ENCODE peak calls at places on chromosomes 16 and 17, in seven cellular contexts. C, U, G, P, E, J and D are unnamed samples.

GRCh38 chr16:50338371-50339231 is 30.2 kb downstream of the BRD7 start:
- DNase-seq in C (no peak), U (no peak), G (no peak), P (no peak), E (no peak), J (no peak), D (no peak)

GRCh38 chr17:40190197-40191021 is 13.1 kb downstream of the RAPGEFL1 start:
- DNase-seq in C (no peak), U (peak), G (no peak), P (no peak), E (peak), J (no peak), D (no peak)

GRCh38 chr16:65327346-65327745 is 205.5 kb upstream of the CDH11 start:
- DNase-seq in C (no peak), U (no peak), G (no peak), P (no peak), E (no peak), J (no peak), D (no peak)

GRCh38 chr16:2955438-2955778 is 8.7 kb upstream of the KREMEN2 start:
- DNase-seq in C (no peak), U (no peak), G (no peak), P (no peak), E (no peak), J (no peak), D (no peak)

GRCh38 chr17:41666708-41667279 is 21.9 kb upstream of the EIF1 start:
- DNase-seq in C (no peak), U (peak), G (peak), P (peak), E (peak), J (peak), D (no peak)

GRCh38 chr16:80462902-80463301 is 77.9 kb upstream of the DYNLRB2 start:
- DNase-seq in C (no peak), U (no peak), G (peak), P (no peak), E (no peak), J (no peak), D (no peak)

GRCh38 chr16:17930280-17930679 is 406.3 kb downstream of the NPIPA8 start:
- DNase-seq in C (no peak), U (no peak), G (no peak), P (no peak), E (no peak), J (no peak), D (no peak)

GRCh38 chr16:2090819-2091721 is 43.3 kb downstream of the TSC2 start:
- DNase-seq in C (peak), U (peak), G (peak), P (no peak), E (peak), J (peak), D (peak)

GRCh38 chr17:28514571-28515002 is 8.4 kb downstream of the FOXN1 start:
- DNase-seq in C (no peak), U (no peak), G (no peak), P (no peak), E (no peak), J (no peak), D (no peak)

GRCh38 chr16:29877266-29877961 is 14.4 kb upstream of the CDIPT start:
- DNase-seq in C (no peak), U (peak), G (no peak), P (no peak), E (peak), J (no peak), D (no peak)

DNA sequence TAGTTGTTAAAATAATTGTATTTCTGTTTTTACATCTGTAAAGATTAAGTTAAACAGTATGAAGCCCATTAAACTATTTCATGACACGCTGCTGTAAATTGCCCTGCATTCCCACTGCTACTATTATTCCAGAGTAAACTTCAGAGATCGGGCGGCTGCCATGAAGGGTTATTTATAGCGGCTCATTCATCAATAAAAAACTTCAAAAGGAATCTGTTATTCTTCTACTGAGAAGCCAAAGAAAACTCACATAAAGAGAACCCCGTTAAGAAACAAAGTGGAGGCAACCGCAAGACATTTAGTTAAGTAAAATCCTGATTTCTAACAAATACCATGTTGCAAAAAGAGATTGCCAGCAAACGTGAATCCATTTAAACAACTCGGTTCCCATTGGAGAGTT is 16.4 kb downstream of the FOXL1 start:
- DNase-seq in C (no peak), U (no peak), G (no peak), P (no peak), E (no peak), J (no peak), D (no peak)
- TF ChIP-seq CTCF in C (no peak), U (no peak), G (no peak), P (no peak), E (no peak), J (no peak), D (no peak)

DNA sequence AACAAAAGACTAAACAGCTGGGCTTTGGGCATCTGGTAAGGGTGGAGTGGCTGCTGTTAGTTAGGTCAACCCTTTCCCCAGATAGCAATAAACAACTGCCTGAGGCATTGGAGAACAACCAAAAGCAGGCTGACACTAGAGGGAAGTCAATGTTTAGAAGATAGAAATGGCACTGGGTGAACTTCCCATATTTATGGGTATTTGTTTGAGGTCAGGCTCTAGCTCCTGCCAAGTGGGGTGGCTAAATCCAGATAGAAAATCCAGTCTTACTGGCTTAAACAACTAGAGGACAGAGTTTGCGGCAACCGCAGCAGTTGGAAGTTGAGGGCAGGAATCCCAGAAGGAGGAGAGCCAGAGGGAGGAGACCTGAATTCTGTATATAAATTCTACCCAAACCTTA is 79.4 kb downstream of the SDK2 start:
- DNase-seq in C (no peak), U (no peak), G (no peak), P (no peak), E (no peak), J (no peak), D (no peak)
- TF ChIP-seq CTCF in C (no peak), U (no peak), G (no peak), P (no peak), E (no peak), J (no peak), D (no peak)

GRCh38 chr16:57800213-57801097 is 1.8 kb downstream of the KIFC3 start:
- DNase-seq in C (no peak), U (no peak), G (peak), P (no peak), E (no peak), J (no peak), D (no peak)
- TF ChIP-seq CTCF in C (no peak), U (no peak), G (no peak), P (no peak), E (no peak), J (no peak), D (no peak)

DNA sequence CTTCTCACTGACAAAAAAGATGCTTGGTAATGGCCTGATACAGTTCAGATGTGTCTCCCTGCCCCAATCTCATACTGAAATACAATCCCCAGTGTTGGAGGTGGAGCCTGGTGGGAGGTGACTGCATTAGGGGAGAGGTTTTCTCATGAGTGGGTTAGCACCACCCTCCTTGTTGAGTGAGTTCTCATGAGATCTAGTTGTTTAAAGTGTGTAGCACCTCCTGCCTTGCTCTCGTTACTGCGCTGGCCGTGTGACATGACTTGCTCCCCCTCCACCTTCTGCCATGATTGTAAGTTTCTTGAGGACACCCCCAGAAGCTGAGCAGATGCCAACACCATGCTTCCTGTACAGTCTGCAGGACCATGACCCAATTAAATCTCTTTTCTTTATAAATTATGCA is 5.0 kb downstream of the TSR1 start:
- DNase-seq in C (no peak), U (peak), G (no peak), P (no peak), E (no peak), J (no peak), D (no peak)
- TF ChIP-seq CTCF in C (no peak), U (no peak), G (no peak), P (no peak), E (no peak), J (no peak), D (no peak)

GRCh38 chr16:4477966-4478365 is 1.8 kb downstream of the HMOX2 start:
- DNase-seq in C (no peak), U (no peak), G (no peak), P (no peak), E (no peak), J (no peak), D (no peak)
- TF ChIP-seq CTCF in C (no peak), U (no peak), G (no peak), P (no peak), E (no peak), J (no peak), D (peak)

DNA sequence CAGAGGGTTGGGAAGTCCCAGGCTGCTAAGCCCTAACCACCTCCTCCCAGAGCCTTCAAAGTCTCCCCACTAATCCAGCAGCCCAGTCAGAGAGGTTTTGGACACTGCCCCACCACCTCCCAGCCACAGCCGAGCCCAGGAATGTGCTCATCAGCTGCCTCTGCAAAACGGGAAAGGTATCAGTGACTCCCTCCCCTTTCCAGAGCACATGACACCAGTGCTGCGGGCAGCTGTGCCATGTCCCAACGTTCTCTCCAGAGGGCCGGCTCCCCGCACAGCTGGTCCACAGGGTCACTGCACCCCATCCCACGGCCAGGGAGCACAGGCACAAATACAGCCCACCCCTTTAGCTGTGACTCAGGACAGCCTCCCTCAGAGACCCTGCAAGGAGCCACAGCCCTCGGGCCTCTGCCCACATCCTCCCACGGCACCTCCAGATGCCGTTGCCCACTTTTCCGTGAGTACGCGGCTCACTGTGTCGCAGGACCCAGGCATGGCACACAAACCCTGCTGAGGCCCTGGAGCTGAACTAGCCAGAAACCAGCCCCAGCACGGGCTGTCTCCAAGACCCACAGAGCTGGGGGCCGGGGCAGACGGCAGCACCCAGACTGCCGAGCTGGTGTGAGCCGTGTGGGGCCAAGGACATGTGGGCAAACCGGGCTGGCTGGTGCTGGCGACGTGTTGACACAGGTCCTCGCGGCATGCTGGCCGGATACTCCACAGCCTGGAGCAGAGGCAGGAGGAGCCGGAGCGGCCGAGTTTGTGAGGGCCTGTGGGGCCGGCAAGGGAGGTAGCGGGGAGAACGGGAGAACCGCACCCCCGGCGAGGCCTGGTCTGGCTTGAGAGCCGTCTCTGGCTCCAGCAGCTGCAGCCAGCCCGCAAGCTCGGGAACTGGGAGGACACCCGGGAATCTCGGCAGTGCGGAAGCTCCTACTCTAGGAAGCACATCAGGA is 6.3 kb upstream of the PPP1R27 start:
- DNase-seq in C (no peak), U (no peak), G (peak), P (no peak), E (no peak), J (no peak), D (no peak)
- TF ChIP-seq CTCF in C (no peak), U (no peak), G (no peak), P (no peak), E (no peak), J (no peak), D (no peak)

DNA sequence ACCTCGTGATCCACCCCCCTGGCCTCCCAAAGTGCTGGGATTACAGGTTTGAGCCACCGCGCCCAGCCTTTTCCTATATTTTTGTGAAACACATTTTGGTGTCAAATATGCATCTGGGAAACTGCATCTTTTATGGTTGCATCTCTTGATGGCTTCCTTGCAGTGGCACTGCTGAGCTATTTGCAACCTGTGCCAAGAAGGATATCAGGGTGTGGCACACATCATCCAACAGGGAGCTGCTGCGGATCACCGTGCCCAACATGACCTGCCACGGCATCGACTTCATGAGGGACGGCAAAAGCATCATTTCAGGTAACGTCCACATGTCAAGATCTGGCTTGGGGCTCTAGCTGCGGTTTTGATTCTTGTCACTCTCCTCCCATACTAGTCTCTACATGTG is 16.8 kb upstream of the USP43 start:
- DNase-seq in C (no peak), U (peak), G (no peak), P (no peak), E (no peak), J (no peak), D (no peak)
- TF ChIP-seq CTCF in C (no peak), U (no peak), G (no peak), P (no peak), E (no peak), J (no peak), D (no peak)

GRCh38 chr17:44197107-44197506 is 2.6 kb downstream of the ATXN7L3 start:
- DNase-seq in C (no peak), U (no peak), G (no peak), P (no peak), E (no peak), J (no peak), D (no peak)

GRCh38 chr17:44200478-44201155 is 933 bp upstream of the ATXN7L3 start:
- DNase-seq in C (no peak), U (no peak), G (no peak), P (no peak), E (no peak), J (no peak), D (no peak)

GRCh38 chr17:44199553-44200477 is at the start of gene ATXN7L3:
- DNase-seq in C (peak), U (peak), G (peak), P (peak), E (peak), J (peak), D (peak)

GRCh38 chr17:44198721-44199552 is 747 bp downstream of the ATXN7L3 start:
- DNase-seq in C (peak), U (peak), G (peak), P (no peak), E (peak), J (peak), D (no peak)

GRCh38 chr17:44197980-44198720 is 1.5 kb downstream of the ATXN7L3 start:
- DNase-seq in C (no peak), U (peak), G (no peak), P (peak), E (no peak), J (no peak), D (no peak)
- TF ChIP-seq CTCF in C (no peak), U (no peak), G (no peak), P (no peak), E (no peak), J (no peak), D (peak)

GRCh38 chr16:11367483-11367906 is 22.2 kb downstream of the RMI2 start:
- DNase-seq in C (no peak), U (no peak), G (no peak), P (no peak), E (no peak), J (no peak), D (no peak)

GRCh38 chr16:11374255-11374654 is 29.0 kb downstream of the RMI2 start:
- DNase-seq in C (no peak), U (no peak), G (no peak), P (no peak), E (no peak), J (no peak), D (no peak)

GRCh38 chr16:11370084-11370931 is 25.0 kb downstream of the RMI2 start:
- DNase-seq in C (no peak), U (no peak), G (no peak), P (no peak), E (no peak), J (no peak), D (no peak)

GRCh38 chr16:11372924-11373306 is 27.7 kb downstream of the RMI2 start:
- DNase-seq in C (no peak), U (no peak), G (no peak), P (no peak), E (no peak), J (no peak), D (no peak)

DNA sequence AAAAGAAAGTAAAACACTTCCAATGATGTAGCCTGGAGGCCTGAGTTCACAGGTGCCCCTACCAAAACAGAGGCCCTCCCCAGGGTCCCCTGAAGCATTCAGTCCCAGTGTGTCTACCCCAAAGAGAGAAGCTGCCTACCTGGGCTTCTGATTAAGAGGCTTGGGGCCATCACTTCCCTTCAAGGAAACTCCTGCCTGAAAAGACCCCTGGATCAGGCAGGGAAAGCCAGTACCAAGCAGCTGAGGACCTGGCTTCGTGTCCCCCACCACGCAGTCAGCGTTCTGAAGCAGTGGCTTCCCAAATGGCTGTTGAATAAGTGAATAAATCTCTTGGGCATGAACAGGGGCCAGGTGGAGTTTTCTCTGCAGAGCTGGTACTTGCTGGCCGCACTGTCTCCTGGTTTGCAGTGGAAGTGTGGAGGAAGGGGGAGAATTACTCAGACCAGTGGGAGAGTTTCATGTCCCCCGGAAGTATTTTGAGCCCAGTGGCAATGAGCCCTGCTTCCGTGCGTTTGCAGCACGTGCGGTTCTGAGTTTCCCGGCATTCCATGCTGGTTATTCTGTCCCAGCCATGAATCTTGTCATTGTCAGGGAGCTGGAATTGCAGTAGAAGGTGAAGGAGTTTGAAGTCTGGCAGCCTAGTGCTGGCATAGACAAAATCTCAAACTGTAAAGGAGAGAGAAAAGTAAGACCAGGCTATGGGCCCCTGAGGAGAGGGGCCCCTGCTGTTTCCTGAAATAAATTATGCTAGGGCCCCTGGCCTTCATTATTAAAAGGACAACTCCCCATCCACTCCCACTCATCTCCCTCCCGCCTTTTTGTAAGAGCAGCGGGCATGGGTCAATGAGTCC is 27.0 kb downstream of the RMI2 start:
- DNase-seq in C (no peak), U (no peak), G (no peak), P (no peak), E (no peak), J (no peak), D (no peak)
- TF ChIP-seq CTCF in C (no peak), U (no peak), G (no peak), P (no peak), E (no peak), J (no peak), D (no peak)

GRCh38 chr16:20789130-20789529 is 17.1 kb downstream of the ERI2 start:
- DNase-seq in C (no peak), U (no peak), G (no peak), P (no peak), E (no peak), J (no peak), D (no peak)

GRCh38 chr16:20781697-20782096 is 17.9 kb downstream of the ACSM3 start:
- DNase-seq in C (no peak), U (no peak), G (no peak), P (no peak), E (no peak), J (no peak), D (no peak)

GRCh38 chr16:20784204-20784603 is 20.4 kb downstream of the ACSM3 start:
- DNase-seq in C (no peak), U (no peak), G (no peak), P (no peak), E (no peak), J (no peak), D (no peak)
- TF ChIP-seq CTCF in C (no peak), U (no peak), G (no peak), P (no peak), E (no peak), J (no peak), D (no peak)